ENCODE peak calls at places on chromosomes 11 and 22, in six cellular contexts. Z is neuronal stem cell, X is mesendoderm, J is H1, G is IMR-90, U is mesenchymal stem cell. E is an unnamed sample.

GRCh38 chr11:122852071-122852831 is 14.0 kb downstream of the CRTAM start:
- DNase-seq in G (peak; percentile 53), Z (no peak), X (no peak), J (no peak), U (no peak), E (no peak)

GRCh38 chr11:102177974-102178631 is 67.9 kb downstream of the YAP1 start:
- DNase-seq in J (no peak), U (peak; percentile 97), Z (no peak), G (peak; percentile 94), X (peak; percentile 75), E (peak; percentile 96)

GRCh38 chr11:63805844-63806415 is 7.3 kb upstream of the SPINDOC start:
- DNase-seq in X (peak; percentile 76), J (no peak), Z (no peak), G (no peak), U (no peak), E (peak; percentile 63)

GRCh38 chr22:32781695-32782094 is 19.8 kb upstream of the TIMP3 start:
- DNase-seq in J (no peak), G (peak; percentile 57), U (peak; percentile 68), X (no peak), Z (no peak), E (no peak)

GRCh38 chr11:27618591-27618990 is 81.7 kb downstream of the BDNF start:
- DNase-seq in Z (no peak), X (no peak), G (no peak), U (no peak), J (no peak), E (no peak)

GRCh38 chr11:101336858-101337257 is 207.2 kb upstream of the PGR start:
- DNase-seq in G (no peak), Z (no peak), J (no peak), U (no peak), X (no peak), E (no peak)

GRCh38 chr11:125313271-125314222 is 149.0 kb downstream of the PKNOX2 start:
- DNase-seq in Z (no peak), X (peak; percentile 57), J (no peak), G (peak; percentile 65), U (no peak), E (peak; percentile 66)

GRCh38 chr11:102479733-102480132 is 27.2 kb upstream of the TMEM123 start:
- DNase-seq in X (no peak), G (no peak), Z (no peak), J (no peak), U (no peak), E (no peak)

GRCh38 chr11:65640483-65641207 is 2.7 kb downstream of the SIPA1 start:
- DNase-seq in J (no peak), G (no peak), X (no peak), Z (no peak), U (no peak), E (no peak)

GRCh38 chr11:69358398-69359080 is 64.6 kb downstream of the MYEOV start:
- DNase-seq in X (no peak), G (no peak), Z (no peak), J (no peak), U (no peak), E (no peak)

GRCh38 chr11:45304992-45305335 is 18.8 kb upstream of the SYT13 start:
- DNase-seq in J (no peak), X (no peak), Z (no peak), U (no peak), G (no peak), E (no peak)

GRCh38 chr11:68298659-68299516 is 13.5 kb upstream of the LRP5 start:
- DNase-seq in Z (no peak), J (no peak), U (no peak), G (no peak), X (no peak), E (no peak)

GRCh38 chr22:40265783-40266182 is 80.5 kb upstream of the ADSL start:
- DNase-seq in J (no peak), Z (no peak), U (no peak), X (no peak), G (no peak), E (no peak)

GRCh38 chr11:71580057-71581003 is 2.3 kb downstream of the KRTAP5-11 start:
- DNase-seq in U (peak; percentile 52), X (peak; percentile 69), G (peak; percentile 72), J (peak; percentile 31), Z (peak; percentile 23), E (peak; percentile 75)

GRCh38 chr11:83639995-83640758 is 354.0 kb upstream of the CCDC90B start:
- DNase-seq in X (no peak), Z (no peak), G (no peak), J (no peak), U (no peak), E (no peak)

GRCh38 chr11:107591446-107592236 is 694 bp downstream of the ELMOD1 start:
- DNase-seq in G (no peak), X (peak; percentile 44), J (no peak), U (peak; percentile 36), Z (peak; percentile 29), E (peak; percentile 24)

GRCh38 chr11:63663809-63664208 is 7.4 kb downstream of the ATL3 start:
- DNase-seq in X (no peak), J (no peak), U (peak; percentile 55), G (peak; percentile 80), Z (no peak), E (no peak)

GRCh38 chr11:11129118-11129517 is 223.9 kb downstream of the CSNK2A3 start:
- DNase-seq in G (no peak), U (no peak), Z (no peak), J (no peak), X (no peak), E (no peak)

GRCh38 chr22:32987081-32987631 is 71.0 kb downstream of the SYN3 start:
- DNase-seq in G (no peak), U (no peak), Z (peak; percentile 76), X (peak; percentile 94), J (peak; percentile 50), E (peak; percentile 81)

GRCh38 chr11:126546191-126546590 is 190.7 kb downstream of the ST3GAL4 start:
- DNase-seq in Z (no peak), J (no peak), G (peak; percentile 21), X (peak; percentile 44), U (no peak), E (no peak)

GRCh38 chr11:67022341-67022933 is 497 bp upstream of the SYT12 start:
- DNase-seq in U (no peak), J (no peak), G (peak; percentile 52), Z (no peak), X (no peak), E (peak; percentile 34)

GRCh38 chr11:57513911-57514537 is 1.5 kb downstream of the SLC43A1 start:
- DNase-seq in X (peak; percentile 64), J (no peak), U (peak; percentile 39), G (peak; percentile 33), Z (no peak), E (peak; percentile 21)

DNA sequence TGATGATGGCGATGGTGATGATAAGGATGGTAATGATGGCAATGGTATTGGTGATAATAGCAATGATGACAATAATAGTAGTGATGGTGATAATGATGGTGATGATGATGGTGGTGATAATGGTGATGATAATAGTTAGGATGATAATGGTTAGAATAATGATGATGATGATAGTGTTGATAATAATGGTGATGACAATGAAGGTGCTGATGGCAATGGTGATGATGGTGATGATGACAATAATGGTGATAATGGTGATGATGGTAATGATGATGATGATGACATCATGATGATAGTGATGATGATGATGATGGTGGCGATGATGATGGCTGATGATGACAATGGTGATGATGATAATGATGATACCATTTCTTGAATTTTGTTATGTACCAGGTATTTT is 309.9 kb downstream of the MIAT start:
- DNase-seq in J (no peak), U (no peak), X (no peak), G (no peak), Z (no peak), E (no peak)
- H3K23ac ChIP-seq in J (no peak overlapping the region), U (no peak overlapping the region), X (no peak overlapping the region), G (no peak overlapping the region), Z (no peak overlapping the region), E (no peak overlapping the region)

DNA sequence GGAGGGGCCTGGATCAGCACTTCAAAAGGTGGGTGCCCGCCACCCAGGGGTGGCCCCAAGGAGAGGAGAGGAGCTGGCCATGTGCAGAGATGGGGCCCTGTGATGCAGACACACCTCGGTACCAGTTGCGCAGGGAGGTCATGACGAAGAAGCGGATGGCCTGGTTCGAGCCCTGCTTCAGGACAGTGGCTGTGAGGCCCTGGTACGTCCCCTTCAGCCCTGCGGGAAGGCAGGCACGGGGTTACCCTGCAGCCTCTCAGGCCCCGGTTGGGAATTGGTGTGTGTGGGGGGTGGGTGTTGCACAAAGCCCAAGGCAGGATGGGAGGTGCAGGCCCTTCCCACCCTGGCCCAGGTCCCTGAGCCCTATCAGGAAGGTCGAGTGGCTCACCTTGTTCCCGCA is 1.8 kb downstream of the SLC25A1 start:
- DNase-seq in X (no peak), Z (no peak), J (no peak), G (no peak), U (no peak), E (no peak)
- H3K4me3 ChIP-seq in X (no peak overlapping the region), Z (peak overlapping the region; percentile 80), J (no peak overlapping the region), G (no peak overlapping the region), U (peak overlapping the region; percentile 12), E (peak overlapping the region; percentile 27)

GRCh38 chr11:6925636-6926207 is 504 bp upstream of the ZNF215 start:
- DNase-seq in U (peak; percentile 41), Z (no peak), G (peak; percentile 16), J (no peak), X (peak; percentile 81), E (peak; percentile 71)

GRCh38 chr11:6928916-6929315 is 2.7 kb downstream of the ZNF215 start:
- DNase-seq in J (no peak), Z (no peak), U (no peak), X (no peak), G (no peak), E (no peak)

GRCh38 chr11:6925007-6925577 is 1.1 kb upstream of the ZNF215 start:
- DNase-seq in X (no peak), U (no peak), G (no peak), J (no peak), Z (no peak), E (no peak)

GRCh38 chr11:6926208-6927029 is at the start of gene ZNF215:
- DNase-seq in J (peak; percentile 71), G (peak; percentile 81), U (peak; percentile 90), Z (peak; percentile 78), X (peak; percentile 97), E (peak; percentile 89)

DNA sequence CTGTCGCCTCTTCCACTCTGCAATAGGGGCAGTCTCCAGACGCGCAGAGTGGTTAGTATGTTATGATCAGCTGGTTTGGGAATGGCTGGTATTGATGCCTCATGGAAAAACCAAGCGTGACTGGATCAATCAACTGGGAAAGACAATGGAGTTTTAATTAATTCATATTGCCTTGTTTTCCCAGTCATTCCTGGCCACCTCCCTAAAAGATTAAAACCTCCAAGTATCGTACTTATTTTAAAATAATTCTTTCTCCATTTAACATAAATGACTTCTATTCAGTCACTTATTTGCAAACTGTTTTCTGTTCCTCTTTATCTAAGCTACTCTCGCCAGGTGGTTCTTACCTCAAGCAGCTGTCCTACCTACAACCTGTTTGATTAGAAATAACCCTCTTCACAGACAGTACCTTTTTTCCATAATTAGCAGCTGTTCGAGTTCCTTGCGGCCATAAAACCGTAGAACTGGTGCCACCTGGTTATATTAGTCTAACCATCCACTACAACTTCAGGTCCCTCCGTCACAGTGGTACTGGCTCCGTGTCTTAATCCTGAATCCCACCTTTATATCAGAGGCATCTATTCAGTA is 898 bp downstream of the ZNF215 start:
- DNase-seq in X (peak; percentile 7), G (no peak), Z (no peak), J (no peak), U (no peak), E (no peak)
- H3K23ac ChIP-seq in X (peak overlapping the region; percentile 68), G (peak overlapping the region; percentile 48), Z (peak overlapping the region; percentile 34), J (no peak overlapping the region), U (no peak overlapping the region), E (no peak overlapping the region)

DNA sequence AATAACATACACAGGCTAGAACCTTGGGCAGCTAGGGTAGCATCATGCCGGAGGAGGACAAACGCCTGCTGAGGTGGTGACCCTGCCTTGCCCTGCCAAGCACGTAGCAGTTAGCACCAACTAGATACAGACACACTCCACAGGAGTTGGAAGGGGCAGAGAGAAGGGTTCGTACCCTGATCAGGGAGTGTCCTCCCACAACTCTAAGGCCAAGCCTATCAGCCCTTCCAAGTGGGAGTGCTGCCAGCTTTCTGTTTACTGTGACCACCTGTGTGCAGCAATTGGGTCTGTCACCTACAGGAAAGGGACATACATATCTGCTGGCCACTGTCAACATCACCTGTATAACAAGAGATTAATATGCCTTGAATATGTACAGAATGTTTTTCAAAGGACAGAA is 1.9 kb upstream of the THAP7 start:
- DNase-seq in U (peak; percentile 11), Z (no peak), G (no peak), J (no peak), X (no peak), E (no peak)
- H3K4me3 ChIP-seq in U (no peak overlapping the region), Z (no peak overlapping the region), G (no peak overlapping the region), J (no peak overlapping the region), X (no peak overlapping the region), E (no peak overlapping the region)